ENCODE peak calls at places on chromosomes 11 and 22, in eight cellular contexts. One of them, this sample, is unnamed.

GRCh38 chr22:49086606-49087157 is 741.0 kb downstream of the BRD1 start:
- DNase-seq in GM23248: no peak
- DNase-seq in MM.1S: no peak
- DNase-seq in neural progenitor cell: no peak
- DNase-seq in PC-3: no peak
- DNase-seq in OCI-LY7: no peak
- DNase-seq in SK-N-SH: no peak
- DNase-seq in HCT116: no peak
- DNase-seq in this sample: no peak

GRCh38 chr11:57313071-57313787 is 11.5 kb downstream of the TNKS1BP1 start:
- DNase-seq in GM23248: no peak
- DNase-seq in MM.1S: no peak
- DNase-seq in neural progenitor cell: no peak
- DNase-seq in PC-3: no peak
- DNase-seq in OCI-LY7: no peak
- DNase-seq in SK-N-SH: no peak
- DNase-seq in HCT116: no peak
- DNase-seq in this sample: no peak

GRCh38 chr22:23058481-23059336 is 11.6 kb upstream of the GNAZ start:
- DNase-seq in GM23248: no peak
- DNase-seq in MM.1S: no peak
- DNase-seq in neural progenitor cell: no peak
- DNase-seq in PC-3: peak
- DNase-seq in OCI-LY7: no peak
- DNase-seq in SK-N-SH: no peak
- DNase-seq in HCT116: no peak
- DNase-seq in this sample: no peak

GRCh38 chr11:10263929-10264328 is 30.1 kb downstream of the SBF2 start:
- DNase-seq in GM23248: peak
- DNase-seq in MM.1S: no peak
- DNase-seq in neural progenitor cell: no peak
- DNase-seq in PC-3: peak
- DNase-seq in OCI-LY7: no peak
- DNase-seq in SK-N-SH: no peak
- DNase-seq in HCT116: no peak
- DNase-seq in this sample: no peak

GRCh38 chr11:65047581-65048422 is 6.8 kb downstream of the SAC3D1 start:
- DNase-seq in GM23248: peak
- DNase-seq in MM.1S: no peak
- DNase-seq in neural progenitor cell: no peak
- DNase-seq in PC-3: no peak
- DNase-seq in OCI-LY7: no peak
- DNase-seq in SK-N-SH: no peak
- DNase-seq in HCT116: no peak
- DNase-seq in this sample: peak

GRCh38 chr11:71454470-71455113 is 1.6 kb downstream of the NADSYN1 start:
- DNase-seq in GM23248: no peak
- DNase-seq in MM.1S: peak
- DNase-seq in neural progenitor cell: no peak
- DNase-seq in PC-3: peak
- DNase-seq in OCI-LY7: peak
- DNase-seq in SK-N-SH: no peak
- DNase-seq in HCT116: no peak
- DNase-seq in this sample: no peak

GRCh38 chr11:110433393-110434333 is 3.9 kb downstream of the FDX1 start:
- DNase-seq in GM23248: peak
- DNase-seq in MM.1S: peak
- DNase-seq in neural progenitor cell: no peak
- DNase-seq in PC-3: peak
- DNase-seq in OCI-LY7: peak
- DNase-seq in SK-N-SH: peak
- DNase-seq in HCT116: no peak
- DNase-seq in this sample: peak

GRCh38 chr11:107799245-107799859 is 59.2 kb downstream of the SLC35F2 start:
- DNase-seq in GM23248: peak
- DNase-seq in MM.1S: peak
- DNase-seq in neural progenitor cell: peak
- DNase-seq in PC-3: peak
- DNase-seq in OCI-LY7: peak
- DNase-seq in SK-N-SH: peak
- DNase-seq in HCT116: peak
- DNase-seq in this sample: peak

GRCh38 chr22:33921576-33922181 is 1.4 kb upstream of the LARGE1 start:
- DNase-seq in GM23248: peak
- DNase-seq in MM.1S: peak
- DNase-seq in neural progenitor cell: peak
- DNase-seq in PC-3: no peak
- DNase-seq in OCI-LY7: peak
- DNase-seq in SK-N-SH: peak
- DNase-seq in HCT116: no peak
- DNase-seq in this sample: peak

GRCh38 chr11:86678823-86679222 is 6.4 kb upstream of the ME3 start:
- DNase-seq in GM23248: no peak
- DNase-seq in MM.1S: no peak
- DNase-seq in neural progenitor cell: peak
- DNase-seq in PC-3: no peak
- DNase-seq in OCI-LY7: no peak
- DNase-seq in SK-N-SH: no peak
- DNase-seq in HCT116: no peak
- DNase-seq in this sample: no peak

GRCh38 chr11:86916330-86916729 is 38.9 kb downstream of the FZD4 start:
- DNase-seq in GM23248: peak
- DNase-seq in MM.1S: no peak
- DNase-seq in neural progenitor cell: no peak
- DNase-seq in PC-3: peak
- DNase-seq in OCI-LY7: no peak
- DNase-seq in SK-N-SH: no peak
- DNase-seq in HCT116: peak
- DNase-seq in this sample: no peak

GRCh38 chr11:27353593-27354358 is 9.2 kb downstream of the CCDC34 start:
- DNase-seq in GM23248: peak
- DNase-seq in MM.1S: no peak
- DNase-seq in neural progenitor cell: no peak
- DNase-seq in PC-3: no peak
- DNase-seq in OCI-LY7: no peak
- DNase-seq in SK-N-SH: no peak
- DNase-seq in HCT116: no peak
- DNase-seq in this sample: no peak

GRCh38 chr11:45794169-45794568 is 10.8 kb upstream of the SLC35C1 start:
- DNase-seq in GM23248: no peak
- DNase-seq in MM.1S: no peak
- DNase-seq in neural progenitor cell: no peak
- DNase-seq in PC-3: no peak
- DNase-seq in OCI-LY7: no peak
- DNase-seq in SK-N-SH: no peak
- DNase-seq in HCT116: no peak
- DNase-seq in this sample: no peak

GRCh38 chr11:6986487-6986886 is 33.7 kb downstream of the ZNF214 start:
- DNase-seq in GM23248: no peak
- DNase-seq in MM.1S: no peak
- DNase-seq in neural progenitor cell: no peak
- DNase-seq in PC-3: no peak
- DNase-seq in OCI-LY7: no peak
- DNase-seq in SK-N-SH: no peak
- DNase-seq in HCT116: no peak
- DNase-seq in this sample: no peak

GRCh38 chr11:2391663-2391975 is 8.9 kb upstream of the TSSC4 start:
- DNase-seq in GM23248: no peak
- DNase-seq in MM.1S: no peak
- DNase-seq in neural progenitor cell: no peak
- DNase-seq in PC-3: no peak
- DNase-seq in OCI-LY7: no peak
- DNase-seq in SK-N-SH: no peak
- DNase-seq in HCT116: no peak
- DNase-seq in this sample: no peak

GRCh38 chr11:2390871-2391662 is 9.5 kb upstream of the TSSC4 start:
- DNase-seq in GM23248: peak
- DNase-seq in MM.1S: no peak
- DNase-seq in neural progenitor cell: peak
- DNase-seq in PC-3: peak
- DNase-seq in OCI-LY7: peak
- DNase-seq in SK-N-SH: no peak
- DNase-seq in HCT116: no peak
- DNase-seq in this sample: no peak

GRCh38 chr11:2393111-2393868 is 7.3 kb upstream of the TSSC4 start:
- DNase-seq in GM23248: no peak
- DNase-seq in MM.1S: no peak
- DNase-seq in neural progenitor cell: no peak
- DNase-seq in PC-3: no peak
- DNase-seq in OCI-LY7: peak
- DNase-seq in SK-N-SH: no peak
- DNase-seq in HCT116: no peak
- DNase-seq in this sample: no peak

GRCh38 chr11:2393941-2394817 is 6.4 kb upstream of the TSSC4 start:
- DNase-seq in GM23248: no peak
- DNase-seq in MM.1S: no peak
- DNase-seq in neural progenitor cell: no peak
- DNase-seq in PC-3: no peak
- DNase-seq in OCI-LY7: peak
- DNase-seq in SK-N-SH: no peak
- DNase-seq in HCT116: no peak
- DNase-seq in this sample: no peak

DNA sequence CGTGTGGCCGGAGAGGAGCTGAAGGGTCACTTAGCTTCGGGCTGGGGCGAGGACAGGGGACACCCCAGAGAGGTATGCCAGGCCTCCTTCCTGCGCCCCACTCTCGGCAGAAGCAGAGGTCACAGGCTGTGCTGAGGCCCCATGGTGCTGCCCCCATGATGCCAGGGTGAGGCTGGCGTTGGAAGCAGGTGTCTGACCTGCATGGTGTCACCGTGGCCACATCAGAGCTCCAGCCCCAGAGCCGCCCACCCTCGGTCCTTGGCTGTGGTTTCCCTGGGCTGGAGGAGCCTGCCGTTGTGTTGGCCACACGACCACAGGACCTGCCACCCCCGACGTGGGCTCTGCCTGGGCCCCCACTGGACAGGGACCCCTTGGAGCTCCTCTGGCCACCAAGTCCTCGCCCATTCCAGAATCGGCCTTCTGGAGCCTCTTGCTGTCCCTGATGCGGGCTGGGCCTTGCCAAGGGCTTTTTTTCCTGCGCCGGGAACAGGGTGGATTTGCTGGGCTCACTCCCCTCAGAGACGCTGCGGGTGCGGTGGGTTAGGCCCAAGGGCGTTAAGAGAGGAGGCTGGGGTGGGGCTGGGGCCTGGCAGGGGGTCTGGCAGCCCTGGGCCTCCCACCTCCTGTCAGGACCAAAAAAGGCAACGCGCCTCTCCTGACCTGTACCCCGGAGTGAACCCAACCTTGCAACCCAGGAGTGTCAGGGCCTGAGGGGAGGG is 8.2 kb upstream of the TSSC4 start:
- DNase-seq in GM23248: no peak
- DNase-seq in MM.1S: no peak
- DNase-seq in neural progenitor cell: no peak
- DNase-seq in PC-3: no peak
- DNase-seq in OCI-LY7: no peak
- DNase-seq in SK-N-SH: no peak
- DNase-seq in HCT116: no peak
- DNase-seq in this sample: no peak
- TF ChIP-seq EZH2phosphoT487 in GM23248: no peak
- TF ChIP-seq EZH2phosphoT487 in MM.1S: no peak
- TF ChIP-seq EZH2phosphoT487 in neural progenitor cell: no peak
- TF ChIP-seq EZH2phosphoT487 in PC-3: no peak
- TF ChIP-seq EZH2phosphoT487 in OCI-LY7: no peak
- TF ChIP-seq EZH2phosphoT487 in SK-N-SH: no peak
- TF ChIP-seq EZH2phosphoT487 in HCT116: no peak
- TF ChIP-seq EZH2phosphoT487 in this sample: no peak

GRCh38 chr11:101428918-101429317 is 154.9 kb downstream of the TRPC6 start:
- DNase-seq in GM23248: peak
- DNase-seq in MM.1S: peak
- DNase-seq in neural progenitor cell: peak
- DNase-seq in PC-3: peak
- DNase-seq in OCI-LY7: peak
- DNase-seq in SK-N-SH: no peak
- DNase-seq in HCT116: peak
- DNase-seq in this sample: peak

GRCh38 chr11:101430236-101430635 is 153.6 kb downstream of the TRPC6 start:
- DNase-seq in GM23248: no peak
- DNase-seq in MM.1S: no peak
- DNase-seq in neural progenitor cell: no peak
- DNase-seq in PC-3: no peak
- DNase-seq in OCI-LY7: no peak
- DNase-seq in SK-N-SH: no peak
- DNase-seq in HCT116: no peak
- DNase-seq in this sample: no peak

GRCh38 chr11:101435406-101435805 is 148.4 kb downstream of the TRPC6 start:
- DNase-seq in GM23248: no peak
- DNase-seq in MM.1S: no peak
- DNase-seq in neural progenitor cell: peak
- DNase-seq in PC-3: no peak
- DNase-seq in OCI-LY7: no peak
- DNase-seq in SK-N-SH: no peak
- DNase-seq in HCT116: no peak
- DNase-seq in this sample: no peak

GRCh38 chr11:101434241-101434640 is 149.6 kb downstream of the TRPC6 start:
- DNase-seq in GM23248: no peak
- DNase-seq in MM.1S: no peak
- DNase-seq in neural progenitor cell: no peak
- DNase-seq in PC-3: no peak
- DNase-seq in OCI-LY7: no peak
- DNase-seq in SK-N-SH: no peak
- DNase-seq in HCT116: no peak
- DNase-seq in this sample: no peak

GRCh38 chr11:101429708-101430107 is 154.1 kb downstream of the TRPC6 start:
- DNase-seq in GM23248: no peak
- DNase-seq in MM.1S: no peak
- DNase-seq in neural progenitor cell: no peak
- DNase-seq in PC-3: no peak
- DNase-seq in OCI-LY7: no peak
- DNase-seq in SK-N-SH: no peak
- DNase-seq in HCT116: no peak
- DNase-seq in this sample: no peak
- TF ChIP-seq EZH2phosphoT487 in GM23248: no peak
- TF ChIP-seq EZH2phosphoT487 in MM.1S: no peak
- TF ChIP-seq EZH2phosphoT487 in neural progenitor cell: no peak
- TF ChIP-seq EZH2phosphoT487 in PC-3: no peak
- TF ChIP-seq EZH2phosphoT487 in OCI-LY7: no peak
- TF ChIP-seq EZH2phosphoT487 in SK-N-SH: no peak
- TF ChIP-seq EZH2phosphoT487 in HCT116: no peak
- TF ChIP-seq EZH2phosphoT487 in this sample: no peak

GRCh38 chr22:32258791-32259190 is 3.6 kb upstream of the SLC5A4 start:
- DNase-seq in GM23248: no peak
- DNase-seq in MM.1S: no peak
- DNase-seq in neural progenitor cell: no peak
- DNase-seq in PC-3: no peak
- DNase-seq in OCI-LY7: no peak
- DNase-seq in SK-N-SH: no peak
- DNase-seq in HCT116: no peak
- DNase-seq in this sample: no peak
- TF ChIP-seq EZH2phosphoT487 in GM23248: no peak
- TF ChIP-seq EZH2phosphoT487 in MM.1S: no peak
- TF ChIP-seq EZH2phosphoT487 in neural progenitor cell: no peak
- TF ChIP-seq EZH2phosphoT487 in PC-3: no peak
- TF ChIP-seq EZH2phosphoT487 in OCI-LY7: no peak
- TF ChIP-seq EZH2phosphoT487 in SK-N-SH: no peak
- TF ChIP-seq EZH2phosphoT487 in HCT116: no peak
- TF ChIP-seq EZH2phosphoT487 in this sample: no peak

DNA sequence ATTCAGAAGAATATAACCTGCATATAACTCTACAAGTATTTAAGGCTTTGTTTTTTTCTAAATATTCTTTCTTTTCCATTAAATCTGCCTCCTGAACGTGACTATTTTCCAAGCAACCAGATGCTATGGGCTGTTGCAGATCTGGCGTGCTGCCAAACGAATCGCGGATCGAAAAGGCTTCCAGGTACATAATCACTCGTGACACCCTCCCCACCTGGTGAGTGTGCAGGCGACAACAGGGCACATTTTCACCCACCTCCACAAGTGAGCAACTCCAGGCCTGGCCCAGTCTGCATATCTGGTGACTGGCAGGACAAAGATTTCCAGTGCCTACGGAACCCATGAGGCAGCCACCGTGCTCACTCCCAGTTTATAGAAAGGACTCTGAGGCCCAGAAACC is 660.1 kb downstream of the OPCML start:
- DNase-seq in GM23248: no peak
- DNase-seq in MM.1S: no peak
- DNase-seq in neural progenitor cell: no peak
- DNase-seq in PC-3: no peak
- DNase-seq in OCI-LY7: no peak
- DNase-seq in SK-N-SH: no peak
- DNase-seq in HCT116: no peak
- DNase-seq in this sample: no peak
- TF ChIP-seq EZH2phosphoT487 in GM23248: no peak
- TF ChIP-seq EZH2phosphoT487 in MM.1S: no peak
- TF ChIP-seq EZH2phosphoT487 in neural progenitor cell: no peak
- TF ChIP-seq EZH2phosphoT487 in PC-3: no peak
- TF ChIP-seq EZH2phosphoT487 in OCI-LY7: no peak
- TF ChIP-seq EZH2phosphoT487 in SK-N-SH: no peak
- TF ChIP-seq EZH2phosphoT487 in HCT116: no peak
- TF ChIP-seq EZH2phosphoT487 in this sample: no peak

This sample was measured in GM23338.